ENCODE peak calls at places on chromosome 19, in ten cellular contexts. L, S, P, X, A, K, M, V, G and F are unnamed samples.

GRCh38 chr19:17358395-17358794 is 18.7 kb downstream of the PLVAP start:
- DNase-seq in L (no peak), S (no peak), P (no peak), X (no peak), A (no peak), K (no peak), M (no peak), V (no peak), G (no peak), F (no peak)

GRCh38 chr19:33715462-33715861 is 81.2 kb upstream of the KCTD15 start:
- DNase-seq in L (no peak), S (no peak), P (no peak), X (no peak), A (no peak), K (no peak), M (no peak), V (no peak), G (no peak), F (no peak)

GRCh38 chr19:10510301-10510802 is 6.9 kb downstream of the S1PR5 start:
- DNase-seq in L (no peak), S (no peak), P (peak; percentile 86), X (peak; percentile 30), A (peak; percentile 64), K (peak; percentile 88), M (peak; percentile 66), V (no peak), G (no peak), F (peak; percentile 85)

GRCh38 chr19:35265126-35265995 is 3.4 kb upstream of the USF2 start:
- DNase-seq in L (peak; percentile 12), S (no peak), P (no peak), X (no peak), A (no peak), K (peak; percentile 8), M (no peak), V (no peak), G (peak; percentile 88), F (no peak)

GRCh38 chr19:58305932-58306323 is 751 bp downstream of the ERVK3-1 start:
- DNase-seq in L (no peak), S (no peak), P (no peak), X (peak; percentile 25), A (no peak), K (no peak), M (no peak), V (no peak), G (no peak), F (peak; percentile 52)

GRCh38 chr19:18150776-18151624 is 2.0 kb upstream of the PIK3R2 start:
- DNase-seq in L (no peak), S (no peak), P (no peak), X (no peak), A (no peak), K (no peak), M (no peak), V (no peak), G (no peak), F (no peak)

GRCh38 chr19:31261651-31262331 is 87.4 kb downstream of the TSHZ3 start:
- DNase-seq in L (no peak), S (no peak), P (no peak), X (no peak), A (no peak), K (no peak), M (no peak), V (no peak), G (peak; percentile 28), F (no peak)

GRCh38 chr19:27745978-27746542 is 1466.9 kb downstream of the UQCRFS1 start:
- DNase-seq in L (no peak), S (no peak), P (no peak), X (no peak), A (no peak), K (no peak), M (no peak), V (no peak), G (peak; percentile 17), F (no peak)

GRCh38 chr19:4533334-4533733 is 1.7 kb downstream of the PLIN5 start:
- DNase-seq in L (no peak), S (no peak), P (no peak), X (no peak), A (no peak), K (no peak), M (no peak), V (no peak), G (no peak), F (no peak)

GRCh38 chr19:4533835-4534424 is 1.1 kb downstream of the PLIN5 start:
- DNase-seq in L (no peak), S (no peak), P (no peak), X (no peak), A (no peak), K (no peak), M (no peak), V (no peak), G (no peak), F (no peak)

GRCh38 chr19:4537953-4538600 is 1.8 kb downstream of the LRG1 start:
- DNase-seq in L (no peak), S (no peak), P (peak; percentile 65), X (peak; percentile 2), A (peak; percentile 33), K (peak; percentile 43), M (no peak), V (no peak), G (no peak), F (no peak)

GRCh38 chr19:4536798-4537197 is 1.8 kb upstream of the PLIN5 start:
- DNase-seq in L (no peak), S (no peak), P (no peak), X (no peak), A (no peak), K (no peak), M (no peak), V (no peak), G (no peak), F (no peak)

GRCh38 chr19:4534836-4535658 is at the start of gene PLIN5:
- DNase-seq in L (no peak), S (no peak), P (peak; percentile 96), X (peak; percentile 85), A (peak; percentile 95), K (peak; percentile 97), M (peak; percentile 83), V (peak; percentile 70), G (no peak), F (peak; percentile 77)
- TF ChIP-seq CTCF in L (no peak), S (no peak), P (no peak), X (no peak), A (peak; percentile 9), K (no peak), M (no peak), V (no peak), G (no peak), F (no peak)

DNA sequence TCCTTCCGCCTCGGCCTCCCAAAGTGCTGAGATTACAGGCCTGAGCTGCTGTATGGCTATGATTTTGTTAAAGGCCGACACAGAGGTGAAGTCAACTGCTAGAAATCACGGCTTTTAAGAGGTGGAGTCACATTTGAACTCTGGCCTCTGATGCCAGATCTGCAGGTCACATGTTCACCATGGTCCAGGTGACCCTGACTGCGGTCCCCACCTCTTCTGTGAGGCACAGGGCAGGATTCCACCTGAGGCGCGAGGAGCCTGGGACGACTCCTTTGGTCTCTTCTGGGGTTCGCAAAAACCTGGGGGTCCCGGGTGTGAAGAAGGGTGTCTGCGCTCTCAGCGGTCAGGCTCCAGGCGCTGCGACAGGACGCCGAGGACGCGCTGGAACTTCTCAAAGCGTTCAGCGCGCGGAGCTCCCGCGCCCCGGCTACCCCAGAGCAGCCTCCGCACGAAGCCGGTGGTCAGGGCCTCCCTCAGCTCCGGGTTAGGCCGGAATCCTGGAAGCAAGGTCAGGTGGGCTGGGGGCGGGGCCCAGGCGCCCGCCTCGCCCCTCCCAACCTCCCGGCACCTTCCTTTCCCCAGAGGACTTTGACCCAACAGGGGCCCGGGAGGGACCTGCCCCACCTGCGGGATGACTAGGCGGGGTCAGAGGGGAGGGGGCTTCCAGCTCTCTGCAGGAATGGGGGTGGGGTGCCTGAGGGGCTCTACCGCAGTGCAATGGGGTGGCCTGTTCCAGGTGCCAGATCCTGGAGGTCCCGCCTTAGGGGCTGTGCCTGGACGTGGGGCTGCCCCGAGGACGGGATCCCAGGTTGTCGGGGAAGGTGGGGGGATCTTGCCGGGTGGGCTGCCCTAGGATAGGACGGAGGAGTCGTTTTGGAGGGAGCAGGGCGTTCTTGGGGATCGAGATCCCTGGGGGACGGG is 13.0 kb downstream of the TRIP10 start:
- DNase-seq in L (no peak), S (no peak), P (peak; percentile 91), X (peak; percentile 91), A (peak; percentile 83), K (peak; percentile 90), M (no peak), V (no peak), G (peak; percentile 82), F (peak; percentile 14)
- TF ChIP-seq CTCF in L (no peak), S (no peak), P (no peak), X (no peak), A (no peak), K (no peak), M (no peak), V (no peak), G (no peak), F (no peak)

GRCh38 chr19:39410620-39411005 is 1.9 kb upstream of the PLEKHG2 start:
- DNase-seq in L (no peak), S (no peak), P (no peak), X (peak; percentile 59), A (peak; percentile 24), K (no peak), M (no peak), V (no peak), G (no peak), F (no peak)

GRCh38 chr19:39411006-39411831 is 1.2 kb upstream of the PLEKHG2 start:
- DNase-seq in L (no peak), S (no peak), P (no peak), X (peak; percentile 86), A (no peak), K (no peak), M (no peak), V (no peak), G (peak; percentile 92), F (no peak)

GRCh38 chr19:39412867-39413268 is 399 bp downstream of the PLEKHG2 start:
- DNase-seq in L (no peak), S (no peak), P (peak; percentile 66), X (no peak), A (no peak), K (no peak), M (no peak), V (no peak), G (peak; percentile 93), F (no peak)

GRCh38 chr19:39412100-39412866 is at the start of gene PLEKHG2:
- DNase-seq in L (peak; percentile 97), S (peak; percentile 99), P (peak; percentile 100), X (peak; percentile 99), A (peak; percentile 100), K (peak; percentile 98), M (peak; percentile 99), V (peak; percentile 96), G (peak; percentile 100), F (peak; percentile 98)

DNA sequence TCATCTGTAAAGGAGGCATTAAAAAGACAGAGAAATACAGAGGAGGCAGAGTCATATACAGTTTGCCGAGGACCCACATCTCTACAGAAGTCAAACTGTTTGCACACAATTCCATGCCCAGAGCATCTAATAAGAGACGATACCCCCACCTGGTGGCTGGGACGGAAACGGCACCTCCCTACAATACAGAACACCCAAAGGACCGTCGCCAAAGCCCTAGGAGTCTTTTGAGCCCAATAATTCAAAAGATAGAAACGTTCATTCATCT is 703 bp upstream of the PLEKHG2 start:
- DNase-seq in L (peak; percentile 96), S (peak; percentile 76), P (peak; percentile 97), X (peak; percentile 95), A (peak; percentile 93), K (peak; percentile 90), M (peak; percentile 85), V (peak; percentile 88), G (peak; percentile 98), F (peak; percentile 70)
- TF ChIP-seq CTCF in L (peak; percentile 99), S (peak; percentile 84), P (peak; percentile 100), X (peak; percentile 95), A (peak; percentile 98), K (peak; percentile 91), M (peak; percentile 98), V (peak; percentile 39), G (peak; percentile 99), F (peak; percentile 77)

GRCh38 chr19:49387936-49388372 is at the start of gene KASH5:
- DNase-seq in L (peak; percentile 61), S (no peak), P (peak; percentile 62), X (no peak), A (no peak), K (no peak), M (no peak), V (no peak), G (peak; percentile 90), F (peak; percentile 95)

GRCh38 chr19:49390978-49391304 is 2.9 kb downstream of the KASH5 start:
- DNase-seq in L (no peak), S (no peak), P (no peak), X (no peak), A (no peak), K (no peak), M (no peak), V (no peak), G (no peak), F (no peak)

GRCh38 chr19:49391581-49392399 is 3.7 kb downstream of the KASH5 start:
- DNase-seq in L (peak; percentile 65), S (no peak), P (peak; percentile 91), X (peak; percentile 89), A (peak; percentile 92), K (peak; percentile 87), M (peak; percentile 67), V (peak; percentile 37), G (peak; percentile 94), F (peak; percentile 86)

GRCh38 chr19:49390131-49390977 is 2.3 kb downstream of the KASH5 start:
- DNase-seq in L (no peak), S (no peak), P (no peak), X (no peak), A (no peak), K (no peak), M (no peak), V (no peak), G (no peak), F (no peak)

DNA sequence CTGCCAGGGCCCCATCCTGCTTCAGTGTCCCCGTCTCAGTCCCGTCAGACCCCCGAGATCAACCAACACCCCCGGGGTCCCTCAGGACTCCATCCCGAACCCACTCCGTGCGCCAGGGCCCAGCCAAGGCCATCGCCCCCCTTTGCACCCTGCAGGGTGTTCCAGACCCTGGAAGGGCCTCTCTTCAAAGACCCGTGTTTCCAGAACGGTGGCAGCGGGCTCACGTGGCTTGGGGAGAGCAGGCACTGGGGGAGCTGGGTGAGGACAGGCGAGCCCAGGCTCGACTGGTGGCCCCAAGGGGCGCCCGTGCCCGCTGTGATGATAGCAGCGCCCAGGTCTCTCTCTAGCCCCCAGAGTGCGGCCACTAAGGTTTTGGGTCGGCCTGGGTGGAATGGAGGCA is 1.4 kb downstream of the KASH5 start:
- DNase-seq in L (no peak), S (no peak), P (no peak), X (no peak), A (no peak), K (no peak), M (no peak), V (no peak), G (no peak), F (no peak)
- TF ChIP-seq CTCF in L (no peak), S (no peak), P (no peak), X (no peak), A (no peak), K (no peak), M (no peak), V (no peak), G (no peak), F (no peak)